ENCODE peak calls at places on chromosomes 5 and 9, in seven cellular contexts. One of them, this sample, is unnamed.
A peak's percentile ranks its signal among the peaks of the same experiment; 100 is the strongest.

GRCh38 chr5:41270423-41271251 is 57.3 kb upstream of the C6 start:
- DNase-seq in NCI-H1417: no peak
- DNase-seq in GM04504: peak; percentile 19
- DNase-seq in activated effector memory CD4-positive, alpha-beta T cell treated with Interleukin-2 at 50 U/mL for 16 hours: no peak
- DNase-seq in stimulated activated CD8-positive, alpha-beta memory T cell treated with anti-CD3 and anti-CD28 coated beads, Interleukin-12 subunit alpha, Interleukin-12 subunit beta, amount 100 ng/mL, for 1 hour: no peak
- DNase-seq in T1000: peak; percentile 27
- DNase-seq in GM23338: peak; percentile 71
- DNase-seq in this sample: peak; percentile 61

GRCh38 chr9:25260056-25260455 is 418.2 kb downstream of the TUSC1 start:
- DNase-seq in NCI-H1417: no peak
- DNase-seq in GM04504: no peak
- DNase-seq in activated effector memory CD4-positive, alpha-beta T cell treated with Interleukin-2 at 50 U/mL for 16 hours: no peak
- DNase-seq in stimulated activated CD8-positive, alpha-beta memory T cell treated with anti-CD3 and anti-CD28 coated beads, Interleukin-12 subunit alpha, Interleukin-12 subunit beta, amount 100 ng/mL, for 1 hour: no peak
- DNase-seq in T1000: no peak
- DNase-seq in GM23338: no peak
- DNase-seq in this sample: no peak

GRCh38 chr9:126516936-126517750 is 96.6 kb upstream of the LMX1B start:
- DNase-seq in NCI-H1417: no peak
- DNase-seq in GM04504: peak; percentile 69
- DNase-seq in activated effector memory CD4-positive, alpha-beta T cell treated with Interleukin-2 at 50 U/mL for 16 hours: peak; percentile 25
- DNase-seq in stimulated activated CD8-positive, alpha-beta memory T cell treated with anti-CD3 and anti-CD28 coated beads, Interleukin-12 subunit alpha, Interleukin-12 subunit beta, amount 100 ng/mL, for 1 hour: no peak
- DNase-seq in T1000: peak; percentile 74
- DNase-seq in GM23338: peak; percentile 78
- DNase-seq in this sample: peak; percentile 94

GRCh38 chr9:93390953-93391515 is 60.5 kb upstream of the FAM120A start:
- DNase-seq in NCI-H1417: no peak
- DNase-seq in GM04504: no peak
- DNase-seq in activated effector memory CD4-positive, alpha-beta T cell treated with Interleukin-2 at 50 U/mL for 16 hours: no peak
- DNase-seq in stimulated activated CD8-positive, alpha-beta memory T cell treated with anti-CD3 and anti-CD28 coated beads, Interleukin-12 subunit alpha, Interleukin-12 subunit beta, amount 100 ng/mL, for 1 hour: no peak
- DNase-seq in T1000: no peak
- DNase-seq in GM23338: peak; percentile 10
- DNase-seq in this sample: no peak

GRCh38 chr9:98010450-98010849 is 27.3 kb downstream of the ANP32B start:
- DNase-seq in NCI-H1417: no peak
- DNase-seq in GM04504: no peak
- DNase-seq in activated effector memory CD4-positive, alpha-beta T cell treated with Interleukin-2 at 50 U/mL for 16 hours: no peak
- DNase-seq in stimulated activated CD8-positive, alpha-beta memory T cell treated with anti-CD3 and anti-CD28 coated beads, Interleukin-12 subunit alpha, Interleukin-12 subunit beta, amount 100 ng/mL, for 1 hour: no peak
- DNase-seq in T1000: no peak
- DNase-seq in GM23338: peak; percentile 56
- DNase-seq in this sample: no peak

GRCh38 chr9:32698706-32699277 is 63.3 kb upstream of the TAF1L start:
- DNase-seq in NCI-H1417: no peak
- DNase-seq in GM04504: no peak
- DNase-seq in activated effector memory CD4-positive, alpha-beta T cell treated with Interleukin-2 at 50 U/mL for 16 hours: no peak
- DNase-seq in stimulated activated CD8-positive, alpha-beta memory T cell treated with anti-CD3 and anti-CD28 coated beads, Interleukin-12 subunit alpha, Interleukin-12 subunit beta, amount 100 ng/mL, for 1 hour: no peak
- DNase-seq in T1000: no peak
- DNase-seq in GM23338: no peak
- DNase-seq in this sample: no peak

GRCh38 chr9:14985419-14985818 is 75.2 kb upstream of the FREM1 start:
- DNase-seq in NCI-H1417: no peak
- DNase-seq in GM04504: no peak
- DNase-seq in activated effector memory CD4-positive, alpha-beta T cell treated with Interleukin-2 at 50 U/mL for 16 hours: no peak
- DNase-seq in stimulated activated CD8-positive, alpha-beta memory T cell treated with anti-CD3 and anti-CD28 coated beads, Interleukin-12 subunit alpha, Interleukin-12 subunit beta, amount 100 ng/mL, for 1 hour: no peak
- DNase-seq in T1000: no peak
- DNase-seq in GM23338: no peak
- DNase-seq in this sample: no peak

GRCh38 chr9:136239963-136240330 is 5.7 kb downstream of the QSOX2 start:
- DNase-seq in NCI-H1417: peak; percentile 54
- DNase-seq in GM04504: no peak
- DNase-seq in activated effector memory CD4-positive, alpha-beta T cell treated with Interleukin-2 at 50 U/mL for 16 hours: no peak
- DNase-seq in stimulated activated CD8-positive, alpha-beta memory T cell treated with anti-CD3 and anti-CD28 coated beads, Interleukin-12 subunit alpha, Interleukin-12 subunit beta, amount 100 ng/mL, for 1 hour: no peak
- DNase-seq in T1000: no peak
- DNase-seq in GM23338: no peak
- DNase-seq in this sample: no peak

GRCh38 chr9:125146247-125146646 is 2.9 kb upstream of the SCAI start:
- DNase-seq in NCI-H1417: no peak
- DNase-seq in GM04504: no peak
- DNase-seq in activated effector memory CD4-positive, alpha-beta T cell treated with Interleukin-2 at 50 U/mL for 16 hours: no peak
- DNase-seq in stimulated activated CD8-positive, alpha-beta memory T cell treated with anti-CD3 and anti-CD28 coated beads, Interleukin-12 subunit alpha, Interleukin-12 subunit beta, amount 100 ng/mL, for 1 hour: no peak
- DNase-seq in T1000: no peak
- DNase-seq in GM23338: no peak
- DNase-seq in this sample: no peak

GRCh38 chr9:4762889-4763521 is 22.0 kb upstream of the AK3 start:
- DNase-seq in NCI-H1417: no peak
- DNase-seq in GM04504: no peak
- DNase-seq in activated effector memory CD4-positive, alpha-beta T cell treated with Interleukin-2 at 50 U/mL for 16 hours: no peak
- DNase-seq in stimulated activated CD8-positive, alpha-beta memory T cell treated with anti-CD3 and anti-CD28 coated beads, Interleukin-12 subunit alpha, Interleukin-12 subunit beta, amount 100 ng/mL, for 1 hour: no peak
- DNase-seq in T1000: no peak
- DNase-seq in GM23338: peak; percentile 68
- DNase-seq in this sample: no peak

GRCh38 chr9:84990416-84990815 is 320.9 kb downstream of the NTRK2 start:
- DNase-seq in NCI-H1417: no peak
- DNase-seq in GM04504: no peak
- DNase-seq in activated effector memory CD4-positive, alpha-beta T cell treated with Interleukin-2 at 50 U/mL for 16 hours: no peak
- DNase-seq in stimulated activated CD8-positive, alpha-beta memory T cell treated with anti-CD3 and anti-CD28 coated beads, Interleukin-12 subunit alpha, Interleukin-12 subunit beta, amount 100 ng/mL, for 1 hour: no peak
- DNase-seq in T1000: no peak
- DNase-seq in GM23338: no peak
- DNase-seq in this sample: no peak

GRCh38 chr9:19701991-19702390 is 86.8 kb downstream of the SLC24A2 start:
- DNase-seq in NCI-H1417: no peak
- DNase-seq in GM04504: no peak
- DNase-seq in activated effector memory CD4-positive, alpha-beta T cell treated with Interleukin-2 at 50 U/mL for 16 hours: no peak
- DNase-seq in stimulated activated CD8-positive, alpha-beta memory T cell treated with anti-CD3 and anti-CD28 coated beads, Interleukin-12 subunit alpha, Interleukin-12 subunit beta, amount 100 ng/mL, for 1 hour: no peak
- DNase-seq in T1000: no peak
- DNase-seq in GM23338: no peak
- DNase-seq in this sample: no peak

GRCh38 chr5:180153991-180154390 is 55.0 kb downstream of the RASGEF1C start:
- DNase-seq in NCI-H1417: no peak
- DNase-seq in GM04504: no peak
- DNase-seq in activated effector memory CD4-positive, alpha-beta T cell treated with Interleukin-2 at 50 U/mL for 16 hours: no peak
- DNase-seq in stimulated activated CD8-positive, alpha-beta memory T cell treated with anti-CD3 and anti-CD28 coated beads, Interleukin-12 subunit alpha, Interleukin-12 subunit beta, amount 100 ng/mL, for 1 hour: no peak
- DNase-seq in T1000: no peak
- DNase-seq in GM23338: no peak
- DNase-seq in this sample: no peak

GRCh38 chr5:116553366-116553765 is 21.3 kb downstream of the SEMA6A start:
- DNase-seq in NCI-H1417: no peak
- DNase-seq in GM04504: no peak
- DNase-seq in activated effector memory CD4-positive, alpha-beta T cell treated with Interleukin-2 at 50 U/mL for 16 hours: no peak
- DNase-seq in stimulated activated CD8-positive, alpha-beta memory T cell treated with anti-CD3 and anti-CD28 coated beads, Interleukin-12 subunit alpha, Interleukin-12 subunit beta, amount 100 ng/mL, for 1 hour: no peak
- DNase-seq in T1000: no peak
- DNase-seq in GM23338: no peak
- DNase-seq in this sample: no peak

GRCh38 chr5:126809932-126810331 is 33.0 kb downstream of the LMNB1 start:
- DNase-seq in NCI-H1417: peak; percentile 18
- DNase-seq in GM04504: no peak
- DNase-seq in activated effector memory CD4-positive, alpha-beta T cell treated with Interleukin-2 at 50 U/mL for 16 hours: no peak
- DNase-seq in stimulated activated CD8-positive, alpha-beta memory T cell treated with anti-CD3 and anti-CD28 coated beads, Interleukin-12 subunit alpha, Interleukin-12 subunit beta, amount 100 ng/mL, for 1 hour: no peak
- DNase-seq in T1000: no peak
- DNase-seq in GM23338: no peak
- DNase-seq in this sample: no peak

GRCh38 chr5:68231414-68232076 is 16.0 kb downstream of the PIK3R1 start:
- DNase-seq in NCI-H1417: no peak
- DNase-seq in GM04504: no peak
- DNase-seq in activated effector memory CD4-positive, alpha-beta T cell treated with Interleukin-2 at 50 U/mL for 16 hours: no peak
- DNase-seq in stimulated activated CD8-positive, alpha-beta memory T cell treated with anti-CD3 and anti-CD28 coated beads, Interleukin-12 subunit alpha, Interleukin-12 subunit beta, amount 100 ng/mL, for 1 hour: no peak
- DNase-seq in T1000: no peak
- DNase-seq in GM23338: no peak
- DNase-seq in this sample: no peak

GRCh38 chr5:123813937-123814624 is 302.1 kb downstream of the CSNK1G3 start:
- DNase-seq in NCI-H1417: peak; percentile 70
- DNase-seq in GM04504: peak; percentile 55
- DNase-seq in activated effector memory CD4-positive, alpha-beta T cell treated with Interleukin-2 at 50 U/mL for 16 hours: no peak
- DNase-seq in stimulated activated CD8-positive, alpha-beta memory T cell treated with anti-CD3 and anti-CD28 coated beads, Interleukin-12 subunit alpha, Interleukin-12 subunit beta, amount 100 ng/mL, for 1 hour: no peak
- DNase-seq in T1000: no peak
- DNase-seq in GM23338: no peak
- DNase-seq in this sample: peak; percentile 42

GRCh38 chr9:115202960-115203751 is 85.2 kb upstream of the TNC start:
- DNase-seq in NCI-H1417: no peak
- DNase-seq in GM04504: peak; percentile 92
- DNase-seq in activated effector memory CD4-positive, alpha-beta T cell treated with Interleukin-2 at 50 U/mL for 16 hours: no peak
- DNase-seq in stimulated activated CD8-positive, alpha-beta memory T cell treated with anti-CD3 and anti-CD28 coated beads, Interleukin-12 subunit alpha, Interleukin-12 subunit beta, amount 100 ng/mL, for 1 hour: no peak
- DNase-seq in T1000: no peak
- DNase-seq in GM23338: no peak
- DNase-seq in this sample: peak; percentile 74

GRCh38 chr5:177040814-177041410 is 18.4 kb downstream of the ZNF346 start:
- DNase-seq in NCI-H1417: no peak
- DNase-seq in GM04504: peak; percentile 75
- DNase-seq in activated effector memory CD4-positive, alpha-beta T cell treated with Interleukin-2 at 50 U/mL for 16 hours: no peak
- DNase-seq in stimulated activated CD8-positive, alpha-beta memory T cell treated with anti-CD3 and anti-CD28 coated beads, Interleukin-12 subunit alpha, Interleukin-12 subunit beta, amount 100 ng/mL, for 1 hour: no peak
- DNase-seq in T1000: no peak
- DNase-seq in GM23338: no peak
- DNase-seq in this sample: peak; percentile 71

GRCh38 chr5:106873558-106873957 is 797.2 kb downstream of the EFNA5 start:
- DNase-seq in NCI-H1417: no peak
- DNase-seq in GM04504: no peak
- DNase-seq in activated effector memory CD4-positive, alpha-beta T cell treated with Interleukin-2 at 50 U/mL for 16 hours: no peak
- DNase-seq in stimulated activated CD8-positive, alpha-beta memory T cell treated with anti-CD3 and anti-CD28 coated beads, Interleukin-12 subunit alpha, Interleukin-12 subunit beta, amount 100 ng/mL, for 1 hour: no peak
- DNase-seq in T1000: no peak
- DNase-seq in GM23338: no peak
- DNase-seq in this sample: no peak

GRCh38 chr9:6186691-6187090 is 28.9 kb upstream of the IL33 start:
- DNase-seq in NCI-H1417: no peak
- DNase-seq in GM04504: no peak
- DNase-seq in activated effector memory CD4-positive, alpha-beta T cell treated with Interleukin-2 at 50 U/mL for 16 hours: no peak
- DNase-seq in stimulated activated CD8-positive, alpha-beta memory T cell treated with anti-CD3 and anti-CD28 coated beads, Interleukin-12 subunit alpha, Interleukin-12 subunit beta, amount 100 ng/mL, for 1 hour: no peak
- DNase-seq in T1000: no peak
- DNase-seq in GM23338: no peak
- DNase-seq in this sample: no peak